ENCODE peak calls at places on chromosomes 6 and 20, in eight cellular contexts. K is lower leg skin, Q is mammary epithelial cell, Z is HFF-Myc, X is nephron progenitor cell, E is suprapubic skin, U is CD14-positive monocyte, A is Peyer's patch. M is an unnamed sample.

GRCh38 chr6:154661751-154662150 is 71.5 kb upstream of the SCAF8 start:
- DNase-seq in K (no peak), U (no peak), E (no peak), Z (peak), Q (no peak), X (no peak), A (no peak), M (no peak)

GRCh38 chr6:47303383-47303782 is 6.3 kb downstream of the TNFRSF21 start:
- DNase-seq in A (no peak), E (no peak), K (no peak), Q (no peak), U (no peak), X (no peak), Z (no peak), M (no peak)

GRCh38 chr20:19460386-19460785 is 247.9 kb downstream of the SLC24A3 start:
- DNase-seq in A (no peak), K (peak), E (no peak), Z (no peak), Q (no peak), U (no peak), X (no peak), M (no peak)

GRCh38 chr6:160301341-160301740 is 42.7 kb upstream of the SLC22A2 start:
- DNase-seq in A (no peak), K (no peak), Z (no peak), U (no peak), Q (no peak), X (no peak), E (no peak), M (no peak)

GRCh38 chr6:65671922-65672321 is 35.1 kb downstream of the EYS start:
- DNase-seq in E (no peak), X (no peak), Z (no peak), A (no peak), U (no peak), K (no peak), Q (no peak), M (no peak)

GRCh38 chr20:32333988-32334885 is 23.9 kb upstream of the ASXL1 start:
- DNase-seq in Q (no peak), U (peak), X (no peak), K (peak), A (peak), E (peak), Z (no peak), M (no peak)

GRCh38 chr6:78505178-78505577 is 362.2 kb upstream of the IRAK1BP1 start:
- DNase-seq in Q (no peak), A (no peak), Z (no peak), U (no peak), K (no peak), X (no peak), E (no peak), M (no peak)

GRCh38 chr20:56636701-56637100 is 7.6 kb downstream of the TFAP2C start:
- DNase-seq in U (no peak), K (no peak), Z (peak), A (no peak), Q (peak), X (no peak), E (no peak), M (peak)

GRCh38 chr6:109523478-109523877 is 40.5 kb upstream of the ZBTB24 start:
- DNase-seq in X (no peak), Z (no peak), E (no peak), A (no peak), K (no peak), U (no peak), Q (peak), M (peak)

GRCh38 chr6:7201732-7202541 is 94.2 kb downstream of the RREB1 start:
- DNase-seq in E (no peak), Q (no peak), X (no peak), U (peak), Z (no peak), K (no peak), A (peak), M (no peak)

GRCh38 chr20:23160536-23161243 is 74.6 kb upstream of the CD93 start:
- DNase-seq in U (no peak), Q (peak), K (peak), E (no peak), X (no peak), Z (no peak), A (no peak), M (no peak)

GRCh38 chr6:43193929-43194328 is 11.9 kb downstream of the CUL9 start:
- DNase-seq in Q (no peak), K (no peak), E (no peak), U (no peak), A (no peak), Z (no peak), X (no peak), M (no peak)

GRCh38 chr6:89501239-89501638 is 68.3 kb downstream of the ANKRD6 start:
- DNase-seq in Q (no peak), E (no peak), Z (no peak), K (no peak), A (no peak), U (no peak), X (no peak), M (peak)

GRCh38 chr20:13101701-13102100 is 92.9 kb downstream of the SPTLC3 start:
- DNase-seq in X (no peak), A (no peak), E (no peak), Q (no peak), K (no peak), U (no peak), Z (no peak), M (no peak)

GRCh38 chr6:5054427-5054873 is 30.7 kb upstream of the PPP1R3G start:
- DNase-seq in E (no peak), Z (no peak), K (no peak), Q (no peak), A (no peak), U (no peak), X (no peak), M (no peak)

GRCh38 chr20:41308726-41309413 is 8.7 kb downstream of the ZHX3 start:
- DNase-seq in Z (no peak), Q (no peak), E (no peak), U (no peak), X (no peak), K (no peak), A (no peak), M (no peak)

GRCh38 chr6:112130878-112131277 is 43.5 kb downstream of the FAM229B start:
- DNase-seq in E (no peak), K (no peak), A (no peak), Q (peak), X (no peak), U (no peak), Z (no peak), M (no peak)

GRCh38 chr6:150697515-150697914 is 97.8 kb downstream of the PLEKHG1 start:
- DNase-seq in U (no peak), X (no peak), E (no peak), A (no peak), Q (no peak), Z (no peak), K (peak), M (no peak)

GRCh38 chr6:127855542-127856159 is 45.2 kb downstream of the THEMIS start:
- DNase-seq in K (no peak), E (no peak), X (no peak), Q (no peak), Z (no peak), A (no peak), U (no peak), M (no peak)

GRCh38 chr6:44411141-44411540 is 23.6 kb downstream of the CDC5L start:
- DNase-seq in K (no peak), Z (no peak), A (no peak), X (no peak), U (no peak), E (no peak), Q (no peak), M (no peak)

GRCh38 chr20:6814945-6815344 is 47.5 kb downstream of the BMP2 start:
- DNase-seq in Z (no peak), X (no peak), Q (no peak), A (no peak), U (no peak), K (no peak), E (no peak), M (no peak)

GRCh38 chr6:13493147-13493546 is 5.7 kb upstream of the GFOD1 start:
- DNase-seq in Z (no peak), K (no peak), A (no peak), X (no peak), E (no peak), Q (no peak), U (no peak), M (no peak)

GRCh38 chr6:43058511-43058910 is 723 bp downstream of the MRPL2 start:
- DNase-seq in E (no peak), Q (no peak), A (no peak), Z (no peak), X (no peak), U (no peak), K (no peak), M (no peak)

DNA sequence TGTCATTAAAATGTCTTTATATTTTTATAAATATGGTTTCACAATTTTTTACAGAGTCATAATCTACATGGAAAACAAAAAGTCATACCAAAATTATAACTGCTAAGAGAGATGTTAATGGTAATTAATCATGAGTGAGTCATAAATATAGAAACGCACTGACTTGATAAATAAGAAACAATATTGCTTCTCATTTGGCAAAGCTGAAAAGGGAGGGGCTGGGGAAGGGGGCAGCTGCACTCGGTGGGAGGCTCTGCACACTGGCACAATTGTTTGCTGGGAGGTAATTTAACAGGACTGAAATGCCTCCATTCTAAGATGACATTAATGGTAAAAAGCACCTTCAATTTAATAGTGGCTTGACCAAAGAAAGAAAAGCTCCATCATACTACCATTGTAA is 133.3 kb upstream of the AGPAT4 start:
- DNase-seq in U (no peak), A (no peak), Q (no peak), E (no peak), K (no peak), Z (no peak), X (no peak), M (no peak)
- TF ChIP-seq CTCF in U (no peak), A (no peak), Q (no peak), E (no peak), K (no peak), Z (no peak), X (no peak), M (no peak)

DNA sequence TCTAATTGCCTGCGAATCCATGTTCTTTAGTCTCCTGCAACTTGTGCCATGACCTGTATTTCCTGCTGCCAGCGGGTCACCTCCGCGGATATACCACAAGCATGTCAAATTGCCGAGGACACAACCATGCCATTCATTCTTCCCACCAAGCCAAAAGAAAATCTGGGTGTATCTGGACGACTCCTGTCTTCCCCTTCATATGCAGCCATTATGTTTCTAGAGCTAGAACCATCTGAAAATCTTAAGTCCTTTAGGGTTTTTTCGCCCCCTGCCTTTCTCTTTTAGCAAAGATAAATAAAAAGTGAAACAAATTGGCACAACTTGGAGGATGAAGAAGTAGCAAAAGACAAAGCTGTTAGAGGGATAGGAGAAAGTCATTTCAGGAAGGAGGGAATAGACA is 242.6 kb downstream of the ARID1B start:
- DNase-seq in X (no peak), K (no peak), A (no peak), U (no peak), E (no peak), Q (no peak), Z (no peak), M (no peak)
- TF ChIP-seq CTCF in X (no peak), K (no peak), A (no peak), U (no peak), E (no peak), Q (no peak), Z (no peak), M (peak)

DNA sequence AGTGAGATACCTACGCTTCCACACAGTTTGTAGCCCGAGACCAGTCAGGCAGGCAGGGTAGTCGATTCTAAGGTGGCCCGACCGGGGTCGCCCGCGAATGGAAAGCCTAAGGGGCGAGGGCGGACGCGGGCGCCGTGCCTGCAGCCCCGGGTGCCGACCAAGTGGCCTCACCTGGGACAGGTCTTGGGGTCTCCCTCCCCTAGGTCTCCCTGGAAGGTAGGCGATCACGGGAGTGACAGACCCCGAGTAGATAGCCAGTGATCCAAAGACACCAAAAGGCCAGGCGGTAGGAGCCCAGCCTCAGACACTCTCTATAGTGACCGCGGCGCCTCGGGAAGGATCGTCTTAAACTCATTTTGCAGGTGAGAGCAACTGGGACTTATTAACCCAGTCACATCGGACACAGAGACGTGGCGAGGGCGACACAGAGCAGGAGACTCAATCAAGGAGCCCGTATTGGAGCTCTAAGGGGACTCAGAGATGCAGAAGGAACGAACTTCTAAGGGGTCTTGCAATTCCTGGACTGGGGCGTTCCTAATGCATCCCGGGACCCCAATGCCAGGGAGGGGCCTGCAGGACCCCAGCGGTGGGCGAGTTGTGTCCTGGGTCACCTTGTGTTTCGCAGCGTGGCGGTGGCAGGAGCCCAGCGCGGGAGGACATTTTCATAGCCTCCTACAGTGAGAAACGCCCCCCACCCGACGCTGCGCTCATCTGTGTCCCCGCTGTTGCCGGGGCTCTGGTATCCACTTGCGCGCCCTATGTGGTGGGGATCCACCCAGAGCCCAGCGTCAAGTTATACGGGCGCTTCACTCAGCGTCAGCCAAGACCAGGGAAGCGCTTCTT is 2.1 kb upstream of the VSX1 start:
- DNase-seq in K (peak), A (peak), U (no peak), Z (no peak), E (no peak), X (peak), Q (no peak), M (no peak)
- TF ChIP-seq CTCF in K (no peak), A (peak), U (peak), Z (no peak), E (no peak), X (peak), Q (no peak), M (peak)

GRCh38 chr6:34583461-34583860 is 27.3 kb upstream of the SPDEF start:
- DNase-seq in A (no peak), Q (no peak), U (no peak), Z (no peak), E (no peak), X (no peak), K (no peak), M (no peak)
- TF ChIP-seq CTCF in A (no peak), Q (peak), U (no peak), Z (peak), E (no peak), X (no peak), K (no peak), M (peak)

GRCh38 chr20:38067717-38068365 is 34.3 kb downstream of the RPRD1B start:
- DNase-seq in Z (no peak), X (no peak), U (no peak), E (no peak), A (no peak), K (no peak), Q (no peak), M (no peak)
- TF ChIP-seq CTCF in Z (no peak), X (no peak), U (no peak), E (no peak), A (no peak), K (no peak), Q (no peak), M (no peak)

GRCh38 chr6:82251942-82252341 is 4.4 kb upstream of the IBTK start:
- DNase-seq in X (no peak), Q (no peak), K (no peak), Z (no peak), E (no peak), U (no peak), A (no peak), M (no peak)

GRCh38 chr6:82259389-82259788 is 11.8 kb upstream of the IBTK start:
- DNase-seq in U (no peak), K (no peak), E (no peak), X (no peak), Q (no peak), Z (no peak), A (no peak), M (no peak)

GRCh38 chr6:82260890-82261732 is 13.6 kb upstream of the IBTK start:
- DNase-seq in E (no peak), Z (no peak), Q (no peak), A (no peak), K (no peak), X (no peak), U (no peak), M (no peak)

DNA sequence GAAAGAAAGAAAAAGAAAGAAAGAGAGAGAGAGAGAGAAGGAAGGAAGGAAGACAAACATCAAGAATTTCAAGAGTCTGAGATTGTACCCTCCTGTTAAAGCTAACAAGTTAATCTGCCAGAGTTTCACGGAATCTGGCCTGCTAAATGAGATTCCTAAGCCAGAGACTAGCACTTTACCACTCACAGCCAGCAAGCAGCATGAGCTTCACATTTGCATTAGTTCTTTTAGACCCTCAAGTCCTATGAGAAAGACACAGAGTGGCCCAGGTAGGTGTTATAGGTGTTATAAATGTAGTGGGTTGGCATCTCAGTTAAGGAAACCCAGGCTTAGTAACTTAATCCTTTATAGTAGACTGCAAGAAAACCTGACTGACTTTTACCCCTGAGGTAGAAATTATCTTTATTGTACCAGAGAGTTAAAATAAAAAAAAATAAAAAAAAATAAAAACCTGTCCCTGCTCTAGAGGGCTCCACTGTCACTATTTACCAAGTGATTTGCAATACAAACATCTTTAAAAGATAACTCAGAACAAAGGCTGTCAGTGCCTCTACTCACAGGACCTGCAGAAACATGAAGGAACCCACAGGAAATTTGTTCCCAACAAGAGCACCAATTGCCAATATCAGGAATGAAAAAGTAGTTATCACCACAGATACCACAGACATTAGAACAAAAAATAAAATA is 9.7 kb upstream of the IBTK start:
- DNase-seq in U (no peak), Z (no peak), X (no peak), K (no peak), A (no peak), E (no peak), Q (no peak), M (no peak)
- TF ChIP-seq CTCF in U (no peak), Z (no peak), X (no peak), K (no peak), A (no peak), E (no peak), Q (peak), M (no peak)

M was measured in astrocyte of the cerebellum.